ENCODE peak calls at places on chromosome 22, in four cellular contexts. Q is A549; V is naive thymus-derived CD4-positive, alpha-beta T cell; L is lower lobe of right lung. S is an unnamed sample.
A peak's percentile ranks its signal among the peaks of the same experiment; 100 is the strongest.

GRCh38 chr22:26708256-26709009 is 51.0 kb downstream of the MIAT start:
- DNase-seq in Q (no peak), V (no peak), L (no peak), S (no peak)

GRCh38 chr22:17272511-17272991 is 53.3 kb upstream of the ADA2 start:
- DNase-seq in Q (no peak), V (no peak), L (peak; percentile 25), S (no peak)

GRCh38 chr22:47110817-47111443 is 348.5 kb downstream of the TBC1D22A start:
- DNase-seq in Q (no peak), V (no peak), L (no peak), S (no peak)

GRCh38 chr22:37351268-37351667 is 69.0 kb downstream of the CYTH4 start:
- DNase-seq in Q (no peak), V (no peak), L (no peak), S (no peak)

GRCh38 chr22:35437038-35437437 is 37.1 kb downstream of the MCM5 start:
- DNase-seq in Q (peak; percentile 72), V (no peak), L (no peak), S (no peak)

GRCh38 chr22:36352775-36353507 is 34.8 kb downstream of the MYH9 start:
- DNase-seq in Q (peak; percentile 78), V (peak; percentile 78), L (peak; percentile 55), S (peak; percentile 85)

GRCh38 chr22:17402304-17402703 is 33.0 kb downstream of the CECR2 start:
- DNase-seq in Q (no peak), V (no peak), L (no peak), S (no peak)

GRCh38 chr22:21866821-21867527 is 471 bp downstream of the MAPK1 start:
- DNase-seq in Q (peak; percentile 5), V (no peak), L (peak; percentile 54), S (no peak)

GRCh38 chr22:38947321-38948112 is 9.9 kb upstream of the APOBEC3A start:
- DNase-seq in Q (no peak), V (no peak), L (peak; percentile 45), S (no peak)

GRCh38 chr22:25824828-25825474 is 83.0 kb downstream of the MYO18B start:
- DNase-seq in Q (no peak), V (no peak), L (no peak), S (no peak)

GRCh38 chr22:28102413-28102812 is 183.4 kb upstream of the PITPNB start:
- DNase-seq in Q (no peak), V (no peak), L (no peak), S (no peak)

GRCh38 chr22:31646186-31647019 is 15.6 kb downstream of the PISD start:
- DNase-seq in Q (peak; percentile 59), V (no peak), L (no peak), S (no peak)

GRCh38 chr22:45497268-45497667 is 5.4 kb upstream of the FBLN1 start:
- DNase-seq in Q (no peak), V (no peak), L (no peak), S (no peak)

GRCh38 chr22:39984006-39984405 is 10.7 kb upstream of the FAM83F start:
- DNase-seq in Q (no peak), V (no peak), L (no peak), S (no peak)

GRCh38 chr22:49737101-49737551 is 90.5 kb downstream of the BRD1 start:
- DNase-seq in Q (no peak), V (no peak), L (no peak), S (no peak)

GRCh38 chr22:49735411-49736311 is 92.0 kb downstream of the BRD1 start:
- DNase-seq in Q (no peak), V (no peak), L (no peak), S (no peak)

GRCh38 chr22:49738006-49738405 is 89.7 kb downstream of the BRD1 start:
- DNase-seq in Q (no peak), V (no peak), L (no peak), S (peak; percentile 7)

GRCh38 chr22:49734882-49735281 is 92.8 kb downstream of the BRD1 start:
- DNase-seq in Q (no peak), V (no peak), L (no peak), S (no peak)

DNA sequence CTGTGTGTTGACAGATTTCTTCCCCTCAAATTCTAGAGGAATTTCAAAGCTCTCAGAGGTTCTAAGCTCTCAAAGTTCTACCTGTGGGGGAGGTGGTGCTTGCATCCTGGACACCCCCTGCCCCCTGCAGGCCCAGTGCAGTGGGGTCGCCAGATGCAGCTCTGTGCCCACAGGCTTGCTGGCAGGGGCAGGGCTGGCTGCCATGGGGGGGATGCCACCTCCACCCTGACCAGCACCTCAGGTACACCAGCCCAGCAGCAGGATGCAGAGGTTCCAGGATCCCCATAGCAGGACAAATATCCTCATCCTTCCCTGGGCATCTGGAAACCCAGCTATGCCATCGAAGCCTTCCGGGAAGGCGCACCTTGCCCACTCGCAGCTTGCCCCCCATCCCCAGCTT is 91.1 kb downstream of the BRD1 start:
- DNase-seq in Q (no peak), V (no peak), L (no peak), S (no peak)
- H3K4me1 ChIP-seq in Q (no peaks in the 10 kb centered on the region), V (peaks cover 8% of the 10 kb centered on the region), L (no peaks in the 10 kb centered on the region), S (no peaks in the 10 kb centered on the region)

DNA sequence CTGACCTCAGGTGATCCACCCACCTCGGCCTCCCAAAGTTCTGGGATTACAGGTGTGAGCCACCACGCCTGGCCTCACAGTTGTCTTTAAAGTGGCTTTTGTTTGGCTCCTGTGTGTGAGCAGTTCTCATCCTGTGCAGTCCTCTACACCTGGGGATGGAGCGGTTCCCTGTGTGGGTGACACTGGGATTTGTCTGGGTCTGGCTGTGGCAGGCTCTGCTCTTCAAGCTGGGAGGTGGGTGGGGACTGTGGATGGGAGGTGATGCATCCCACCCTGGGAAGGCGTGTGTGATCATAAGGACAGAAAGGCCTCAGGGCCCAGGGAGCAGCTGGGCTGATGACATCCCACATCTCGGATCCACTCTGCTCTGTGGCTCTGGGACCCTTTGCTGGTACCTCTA is 1266.8 kb downstream of the BRD1 start:
- DNase-seq in Q (no peak), V (no peak), L (peak; percentile 12), S (no peak)
- H3K4me3 ChIP-seq in Q (no peak overlapping the region), V (no peak overlapping the region), L (no peak overlapping the region), S (no peak overlapping the region)

GRCh38 chr22:41096841-41097240 is 4.4 kb downstream of the EP300 start:
- DNase-seq in Q (no peak), V (no peak), L (no peak), S (no peak)
- H3K4me1 ChIP-seq in Q (peaks cover 30% of the 10 kb centered on the region), V (peaks cover 21% of the 10 kb centered on the region), L (peaks cover 65% of the 10 kb centered on the region), S (peaks cover 72% of the 10 kb centered on the region)

GRCh38 chr22:20430101-20430640 is 7.5 kb downstream of the SCARF2 start:
- DNase-seq in Q (no peak), V (no peak), L (peak; percentile 42), S (no peak)
- H3K4me3 ChIP-seq in Q (peak overlapping the region; percentile 41), V (peak overlapping the region; percentile 79), L (peak overlapping the region; percentile 54), S (peak overlapping the region; percentile 32)

GRCh38 chr22:43007519-43008102 is 7.3 kb downstream of the PACSIN2 start:
- DNase-seq in Q (no peak), V (no peak), L (peak; percentile 79), S (no peak)
- H3K4me1 ChIP-seq in Q (peaks cover 88% of the 10 kb centered on the region), V (no peaks in the 10 kb centered on the region), L (peaks cover 76% of the 10 kb centered on the region), S (no peaks in the 10 kb centered on the region)

DNA sequence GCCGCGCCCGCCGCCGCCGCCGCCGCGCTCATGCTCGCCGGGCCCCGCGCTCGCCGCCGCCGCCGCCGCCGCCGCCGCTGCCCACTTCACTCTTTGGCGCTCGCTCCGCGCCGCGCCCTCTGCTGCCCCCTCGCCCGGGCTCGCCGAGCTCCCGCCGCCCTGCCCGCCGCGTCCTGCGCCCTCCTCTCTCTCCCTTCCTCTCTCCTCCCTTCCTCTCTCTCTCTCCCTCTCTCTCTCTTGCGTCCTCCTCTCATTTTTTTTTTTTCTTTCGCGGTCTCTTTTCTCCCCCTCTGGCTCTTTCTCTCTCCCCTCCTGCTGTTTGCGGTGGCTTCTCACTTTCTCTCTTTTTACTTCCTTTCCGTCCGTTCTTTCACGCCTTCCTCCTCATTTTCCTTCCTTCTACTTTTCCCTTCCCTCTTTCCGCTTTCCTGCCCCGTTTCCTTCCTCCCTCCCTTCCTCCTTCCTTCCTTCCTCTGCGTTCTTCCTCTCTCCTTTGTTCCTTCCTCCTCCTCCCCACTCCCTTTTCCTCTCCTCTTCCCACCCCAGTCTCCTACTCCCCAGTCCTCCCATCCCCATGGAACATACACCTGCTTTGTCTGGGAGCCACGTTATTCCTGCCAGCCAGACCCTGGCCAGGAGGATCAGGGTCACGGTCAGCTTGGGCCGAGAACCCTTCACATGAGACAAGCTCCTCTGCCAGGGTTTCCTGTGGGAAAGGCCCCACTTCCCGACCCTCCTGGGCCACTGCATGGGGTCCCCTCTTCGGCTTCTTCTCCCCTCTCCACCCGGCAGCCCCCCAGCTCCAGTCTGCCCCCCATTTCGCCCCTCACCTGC is 19.3 kb upstream of the SHISAL1 start:
- DNase-seq in Q (peak; percentile 22), V (no peak), L (no peak), S (no peak)
- H3K4me3 ChIP-seq in Q (peak overlapping the region; percentile 39), V (no peak overlapping the region), L (no peak overlapping the region), S (no peak overlapping the region)